ENCODE peak calls at places on chromosome 2, in seven cellular contexts. N, D, X, L, M, J and R are unnamed samples.

GRCh38 chr2:185219981-185220380 is 518.6 kb upstream of the FSIP2 start:
- DNase-seq in M (no peak), X (peak; percentile 21), D (no peak), L (no peak), N (peak; percentile 7), J (no peak), R (no peak)

GRCh38 chr2:28393115-28393836 is 618 bp downstream of the FOSL2 start:
- DNase-seq in X (peak; percentile 69), J (peak; percentile 58), D (peak; percentile 87), N (peak; percentile 47), M (peak; percentile 42), L (peak; percentile 75), R (peak; percentile 41)

GRCh38 chr2:72713857-72714256 is 112.0 kb downstream of the EXOC6B start:
- DNase-seq in D (no peak), L (no peak), J (no peak), M (no peak), N (no peak), X (no peak), R (no peak)

GRCh38 chr2:17300141-17300540 is 218.1 kb downstream of the RAD51AP2 start:
- DNase-seq in X (peak; percentile 90), N (peak; percentile 87), D (no peak), M (no peak), J (no peak), L (no peak), R (no peak)

GRCh38 chr2:20353597-20353996 is 3.0 kb upstream of the PUM2 start:
- DNase-seq in X (no peak), L (no peak), D (no peak), J (peak; percentile 60), M (no peak), N (no peak), R (no peak)

GRCh38 chr2:171811229-171811628 is 82.8 kb downstream of the SLC25A12 start:
- DNase-seq in N (no peak), L (no peak), J (no peak), D (no peak), M (no peak), X (peak; percentile 19), R (no peak)

GRCh38 chr2:19664651-19665050 is 237.1 kb downstream of the TTC32 start:
- DNase-seq in D (no peak), J (no peak), M (no peak), N (peak; percentile 69), L (no peak), X (peak; percentile 73), R (no peak)

GRCh38 chr2:18924905-18925691 is 335.7 kb upstream of the NT5C1B start:
- DNase-seq in J (no peak), N (peak; percentile 93), L (no peak), X (peak; percentile 95), M (no peak), D (no peak), R (no peak)

GRCh38 chr2:73283545-73284295 is 558 bp downstream of the FBXO41 start:
- DNase-seq in D (no peak), X (no peak), L (no peak), N (no peak), M (no peak), J (no peak), R (no peak)

GRCh38 chr2:154484338-154485099 is 214.0 kb upstream of the KCNJ3 start:
- DNase-seq in X (no peak), N (no peak), L (no peak), D (no peak), M (no peak), J (no peak), R (no peak)

GRCh38 chr2:181948227-181948626 is 37.4 kb upstream of the PPP1R1C start:
- DNase-seq in J (no peak), M (no peak), D (no peak), L (no peak), X (peak; percentile 21), N (no peak), R (no peak)
- H3K4me1 ChIP-seq in J (no peaks in the 10 kb centered on the region), M (no peaks in the 10 kb centered on the region), D (no peaks in the 10 kb centered on the region), L (no peaks in the 10 kb centered on the region), X (peaks cover 6% of the 10 kb centered on the region), N (peaks cover 11% of the 10 kb centered on the region), R (no peaks in the 10 kb centered on the region)

DNA sequence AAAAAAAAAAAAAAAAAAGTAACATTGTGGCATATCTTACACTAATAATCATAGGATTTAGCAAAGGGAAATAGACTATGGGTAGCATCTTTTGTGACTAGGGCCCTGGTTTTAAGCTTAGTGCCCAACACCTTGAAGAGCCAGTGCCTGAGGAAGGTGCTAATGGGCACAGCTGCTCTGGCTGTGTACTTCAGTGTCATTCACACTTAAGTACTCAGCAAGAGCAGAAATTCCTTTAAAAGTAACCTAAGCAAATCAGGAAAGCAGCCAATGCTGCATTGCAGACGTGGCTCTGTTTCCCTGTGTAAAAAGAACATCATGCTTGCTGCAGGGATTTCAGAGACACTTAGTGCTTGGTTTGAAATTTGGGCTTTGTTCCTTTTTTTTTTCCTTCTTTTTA is 505.4 kb downstream of the SUCLG1 start:
- DNase-seq in X (no peak), N (no peak), D (no peak), M (no peak), L (no peak), J (no peak), R (no peak)
- H3K27ac ChIP-seq in X (no peak overlapping the region), N (no peak overlapping the region), D (no peak overlapping the region), M (no peak overlapping the region), L (no peak overlapping the region), J (no peak overlapping the region), R (no peak overlapping the region)

DNA sequence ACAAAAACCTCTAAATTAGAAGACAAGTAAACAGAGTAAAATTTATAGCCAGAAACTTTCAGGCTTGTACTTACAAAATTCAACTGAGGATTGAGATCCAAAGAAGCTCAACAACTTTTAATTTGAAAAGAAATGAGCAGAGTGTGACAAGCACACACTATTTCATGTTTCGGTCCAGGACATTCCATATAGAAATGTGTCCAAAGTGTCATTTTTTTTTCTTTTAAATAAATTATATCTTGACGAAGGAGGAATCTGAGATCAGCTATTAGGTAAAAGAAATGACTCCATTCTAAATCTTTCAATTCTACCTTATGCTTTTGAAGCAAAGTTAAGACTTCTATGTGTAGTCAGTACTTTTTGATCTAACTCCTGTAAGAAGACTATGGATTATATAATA is 4.6 kb downstream of the FN1 start:
- DNase-seq in L (no peak), D (no peak), M (no peak), J (no peak), X (no peak), N (no peak), R (no peak)
- H3K4me3 ChIP-seq in L (no peak overlapping the region), D (no peak overlapping the region), M (no peak overlapping the region), J (no peak overlapping the region), X (peak overlapping the region; percentile 96), N (peak overlapping the region; percentile 99), R (no peak overlapping the region)

DNA sequence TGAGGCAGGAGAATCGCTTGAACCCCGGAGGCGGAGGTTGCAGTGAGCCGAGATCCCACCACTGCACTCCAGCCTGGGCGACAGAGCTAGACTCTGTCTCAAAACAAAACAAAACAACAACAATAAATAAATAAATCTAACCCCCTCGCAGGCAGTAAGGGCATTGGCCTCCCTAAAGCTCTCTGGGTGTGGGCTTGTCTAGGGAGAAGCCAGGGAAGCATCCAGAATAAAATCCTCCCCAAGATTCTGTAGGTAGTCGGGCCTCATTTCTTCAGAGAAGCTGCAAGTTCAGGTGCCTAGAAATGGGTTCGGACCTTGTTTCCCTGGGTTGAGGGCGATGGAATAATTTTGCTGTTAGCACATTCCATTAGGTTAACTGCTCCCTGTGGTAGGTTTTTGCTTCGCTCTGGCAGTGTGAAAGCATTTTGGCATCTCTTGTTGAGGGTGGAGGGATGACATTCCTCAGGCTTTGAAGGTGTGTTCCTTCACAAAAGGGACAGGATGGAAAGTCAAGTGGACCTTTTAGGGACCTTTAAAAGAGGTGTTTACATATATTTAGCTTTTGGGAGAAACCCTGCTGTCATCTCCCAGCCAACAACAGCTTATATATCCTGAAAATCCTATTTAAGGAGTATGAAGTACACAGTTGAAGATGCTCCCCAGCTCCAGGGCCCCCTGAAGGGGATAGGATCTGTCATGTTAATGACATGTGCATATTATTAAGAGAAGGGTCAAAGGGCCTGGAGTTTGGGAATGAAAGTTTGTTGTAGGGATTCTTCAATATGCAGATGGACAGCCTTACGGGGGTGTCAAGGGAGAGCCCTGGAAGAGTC is 17.7 kb downstream of the MYCN start:
- DNase-seq in N (no peak), L (no peak), D (no peak), J (no peak), M (no peak), X (no peak), R (no peak)
- H3K4me1 ChIP-seq in N (no peaks in the 10 kb centered on the region), L (no peaks in the 10 kb centered on the region), D (no peaks in the 10 kb centered on the region), J (no peaks in the 10 kb centered on the region), M (no peaks in the 10 kb centered on the region), X (no peaks in the 10 kb centered on the region), R (no peaks in the 10 kb centered on the region)

GRCh38 chr2:7749895-7750559 is 832.8 kb downstream of the RNF144A start:
- DNase-seq in J (no peak), L (no peak), N (no peak), M (no peak), X (no peak), D (no peak), R (no peak)

GRCh38 chr2:7748717-7749415 is 831.7 kb downstream of the RNF144A start:
- DNase-seq in J (peak; percentile 41), M (peak; percentile 45), L (no peak), N (peak; percentile 20), D (no peak), X (peak; percentile 26), R (no peak)

GRCh38 chr2:7744827-7745226 is 827.6 kb downstream of the RNF144A start:
- DNase-seq in D (no peak), M (peak; percentile 64), J (no peak), X (no peak), L (no peak), N (peak; percentile 3), R (no peak)

GRCh38 chr2:7742301-7742700 is 825.1 kb downstream of the RNF144A start:
- DNase-seq in J (no peak), D (no peak), X (no peak), M (no peak), L (no peak), N (no peak), R (no peak)

GRCh38 chr2:7745369-7745768 is 828.2 kb downstream of the RNF144A start:
- DNase-seq in J (peak; percentile 27), N (no peak), L (no peak), X (no peak), D (no peak), M (no peak), R (no peak)
- H3K27ac ChIP-seq in J (no peak overlapping the region), N (no peak overlapping the region), L (no peak overlapping the region), X (no peak overlapping the region), D (no peak overlapping the region), M (no peak overlapping the region), R (no peak overlapping the region)

GRCh38 chr2:85549826-85550225 is 10.9 kb downstream of the MAT2A start:
- DNase-seq in M (no peak), N (peak; percentile 93), J (no peak), D (no peak), L (no peak), X (peak; percentile 95), R (no peak)

GRCh38 chr2:85553184-85553583 is 8.1 kb downstream of the GGCX start:
- DNase-seq in M (no peak), N (no peak), X (no peak), J (no peak), L (no peak), D (no peak), R (no peak)

GRCh38 chr2:85549095-85549494 is 10.1 kb downstream of the MAT2A start:
- DNase-seq in D (no peak), M (no peak), J (peak; percentile 35), X (no peak), N (no peak), L (no peak), R (no peak)

GRCh38 chr2:85550476-85550875 is 10.8 kb downstream of the GGCX start:
- DNase-seq in M (no peak), D (no peak), L (no peak), X (no peak), J (no peak), N (no peak), R (no peak)

GRCh38 chr2:85551698-85552678 is 9.3 kb downstream of the GGCX start:
- DNase-seq in N (no peak), M (peak; percentile 82), J (peak; percentile 88), L (peak; percentile 82), X (peak; percentile 49), D (peak; percentile 82), R (peak; percentile 80)
- H3K4me3 ChIP-seq in N (no peak overlapping the region), M (no peak overlapping the region), J (no peak overlapping the region), L (no peak overlapping the region), X (no peak overlapping the region), D (no peak overlapping the region), R (no peak overlapping the region)